ENCODE peak calls at places on chromosomes 13 and 19, in five cellular contexts. T, F, E, I and J are unnamed samples.

GRCh38 chr13:86085890-86086289 is 286.7 kb upstream of the SLITRK6 start:
- DNase-seq in F (no peak), E (no peak), T (no peak), I (no peak), J (no peak)

GRCh38 chr13:97422118-97423054 is 11.6 kb upstream of the RAP2A start:
- DNase-seq in T (no peak), I (no peak), F (no peak), E (no peak), J (no peak)

GRCh38 chr13:102873653-102874052 is 27.8 kb downstream of the ERCC5 start:
- DNase-seq in F (no peak), E (no peak), T (no peak), I (no peak), J (no peak)

GRCh38 chr19:33350538-33351309 is 22.8 kb upstream of the CEBPG start:
- DNase-seq in F (no peak), E (peak), T (no peak), I (no peak), J (no peak)

GRCh38 chr13:76707360-76707759 is 178.8 kb downstream of the KCTD12 start:
- DNase-seq in T (no peak), E (no peak), F (no peak), I (no peak), J (no peak)

GRCh38 chr19:6489278-6490061 is 7.9 kb upstream of the DENND1C start:
- DNase-seq in F (no peak), T (no peak), E (no peak), I (no peak), J (peak)

GRCh38 chr13:28531195-28531955 is 36.4 kb upstream of the FLT1 start:
- DNase-seq in I (peak), F (no peak), T (peak), E (no peak), J (no peak)

GRCh38 chr19:16112778-16113177 is 1.1 kb downstream of the RAB8A start:
- DNase-seq in F (no peak), E (no peak), T (no peak), I (no peak), J (no peak)

GRCh38 chr19:4547303-4548237 is 7.7 kb upstream of the LRG1 start:
- DNase-seq in I (peak), E (no peak), T (peak), F (peak), J (peak)
- TF ChIP-seq CTCF in I (no peak), E (no peak), T (peak), F (peak), J (peak)

DNA sequence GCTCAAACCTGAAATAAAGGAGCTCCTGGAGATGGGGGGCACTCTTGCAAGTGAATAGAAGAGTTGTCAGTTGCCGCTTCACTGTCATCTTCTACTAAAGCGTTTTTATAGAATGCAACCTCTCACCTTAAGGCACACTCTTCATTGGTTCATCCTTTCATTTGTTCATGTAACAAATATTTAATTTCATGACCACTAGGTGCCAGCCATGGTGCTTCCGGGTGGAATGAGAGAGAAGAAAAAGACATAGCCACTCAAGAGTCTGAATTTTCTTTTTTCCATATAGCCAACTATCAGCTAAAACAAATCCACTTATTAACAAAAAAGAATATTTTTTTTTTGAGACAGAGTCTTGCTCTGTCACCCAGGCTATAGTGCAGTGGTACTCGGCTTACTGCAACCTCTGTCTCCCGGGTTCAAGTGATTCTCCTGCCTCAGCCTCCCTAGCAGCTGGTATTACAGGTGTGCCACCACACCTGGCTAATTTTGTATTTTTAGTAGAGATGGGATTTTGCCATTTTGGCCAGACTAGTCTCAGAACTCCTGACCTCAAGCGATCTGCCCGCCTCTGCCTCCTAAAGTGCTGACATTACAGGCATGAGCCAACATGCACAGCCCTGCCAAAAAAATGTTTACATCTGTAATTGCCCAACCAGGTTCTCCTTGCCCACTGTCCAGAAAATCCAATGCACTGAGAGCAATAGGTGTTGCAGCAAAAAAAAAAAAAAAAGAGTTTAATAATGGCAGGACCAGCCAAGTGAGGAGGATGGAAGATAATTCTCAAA is 22.1 kb upstream of the SACS start:
- DNase-seq in E (no peak), I (no peak), F (no peak), T (no peak), J (no peak)
- TF ChIP-seq CTCF in E (no peak), I (no peak), F (no peak), T (no peak), J (no peak)

DNA sequence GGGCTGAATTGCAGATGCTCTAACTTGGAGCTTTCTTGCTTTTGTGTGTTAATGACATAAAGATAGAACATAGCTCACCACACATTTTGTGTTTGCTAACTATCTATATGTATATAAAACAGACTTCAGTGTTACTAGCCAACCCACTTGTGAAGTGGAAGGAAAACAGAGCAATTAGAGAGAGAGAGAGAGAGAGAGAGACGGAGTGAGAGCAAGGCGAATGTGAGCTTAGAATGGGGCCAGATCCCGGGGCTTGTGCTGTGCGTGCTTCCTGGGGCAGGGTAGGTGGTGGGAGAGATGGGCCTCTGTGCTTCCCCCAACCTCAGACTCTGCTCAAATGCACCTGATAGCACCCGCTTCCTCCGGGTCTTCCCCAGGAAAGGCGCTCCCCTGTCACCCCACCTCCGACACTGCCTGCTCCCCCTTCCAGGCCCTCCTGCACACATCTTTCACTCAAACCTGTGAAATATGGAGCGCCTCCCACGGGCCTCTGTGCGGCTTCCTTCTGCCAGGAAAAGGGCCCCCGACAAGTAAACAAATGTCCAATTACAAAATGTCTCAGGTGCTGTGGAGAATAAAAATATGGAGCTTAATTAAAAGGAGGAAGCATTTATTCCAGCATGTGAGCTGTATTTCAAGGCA is 15.8 kb upstream of the CCNE1 start:
- DNase-seq in T (no peak), I (no peak), F (no peak), E (no peak), J (no peak)
- TF ChIP-seq CTCF in T (no peak), I (no peak), F (no peak), E (no peak), J (no peak)

DNA sequence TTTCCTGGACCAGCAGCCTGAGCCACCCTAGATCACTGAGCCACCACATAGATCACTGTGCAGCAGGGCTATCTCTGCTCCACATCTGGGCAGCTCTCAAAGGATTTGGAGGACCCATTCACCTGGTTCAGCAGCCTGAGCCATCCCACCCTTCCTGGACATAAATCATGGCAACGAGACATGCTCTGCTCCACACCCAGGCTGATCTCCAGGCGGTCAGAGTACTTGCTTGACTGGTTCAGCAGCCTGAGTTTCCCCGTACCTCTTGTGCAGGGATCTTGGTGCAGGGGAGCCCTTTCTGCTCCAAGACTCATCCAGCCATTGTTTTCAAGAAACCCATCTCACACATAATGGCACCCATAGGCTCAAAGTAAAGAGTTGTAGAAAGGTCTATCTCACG is 195.3 kb downstream of the LIG4 start:
- DNase-seq in E (no peak), T (no peak), I (peak), F (peak), J (no peak)
- TF ChIP-seq CTCF in E (no peak), T (no peak), I (no peak), F (no peak), J (no peak)